ENCODE peak calls at places on chromosomes 3 and 15, in ten cellular contexts. One of them, this sample, is unnamed.

GRCh38 chr3:15272431-15273196 is 59.8 kb downstream of the SH3BP5 start:
- DNase-seq in testis: peak; percentile 13
- DNase-seq in sigmoid colon: peak; percentile 50
- DNase-seq in ovary: no peak
- DNase-seq in gastrocnemius medialis: no peak
- DNase-seq in IMR-90: no peak
- DNase-seq in breast epithelium: no peak
- DNase-seq in transverse colon: no peak
- DNase-seq in body of pancreas: no peak
- DNase-seq in tibial nerve: no peak
- DNase-seq in this sample: no peak

GRCh38 chr15:65927545-65927944 is 58.3 kb downstream of the RAB11A start:
- DNase-seq in testis: no peak
- DNase-seq in IMR-90: no peak
- DNase-seq in transverse colon: no peak
- DNase-seq in ovary: no peak
- DNase-seq in body of pancreas: no peak
- DNase-seq in breast epithelium: no peak
- DNase-seq in tibial nerve: no peak
- DNase-seq in gastrocnemius medialis: no peak
- DNase-seq in sigmoid colon: no peak
- DNase-seq in this sample: no peak

GRCh38 chr3:51940648-51941421 is 869 bp downstream of the RRP9 start:
- DNase-seq in ovary: no peak
- DNase-seq in sigmoid colon: peak; percentile 54
- DNase-seq in transverse colon: no peak
- DNase-seq in breast epithelium: no peak
- DNase-seq in body of pancreas: peak; percentile 10
- DNase-seq in tibial nerve: no peak
- DNase-seq in IMR-90: no peak
- DNase-seq in gastrocnemius medialis: no peak
- DNase-seq in testis: no peak
- DNase-seq in this sample: no peak

GRCh38 chr3:126394179-126394976 is at the start of gene CFAP100:
- DNase-seq in body of pancreas: peak; percentile 57
- DNase-seq in testis: peak; percentile 65
- DNase-seq in gastrocnemius medialis: no peak
- DNase-seq in sigmoid colon: peak; percentile 78
- DNase-seq in ovary: peak; percentile 74
- DNase-seq in tibial nerve: no peak
- DNase-seq in IMR-90: peak; percentile 15
- DNase-seq in transverse colon: peak; percentile 24
- DNase-seq in breast epithelium: no peak
- DNase-seq in this sample: no peak

GRCh38 chr15:22995786-22996185 is 15.6 kb upstream of the CYFIP1 start:
- DNase-seq in gastrocnemius medialis: no peak
- DNase-seq in ovary: no peak
- DNase-seq in testis: no peak
- DNase-seq in IMR-90: no peak
- DNase-seq in transverse colon: no peak
- DNase-seq in body of pancreas: no peak
- DNase-seq in tibial nerve: no peak
- DNase-seq in sigmoid colon: no peak
- DNase-seq in breast epithelium: no peak
- DNase-seq in this sample: no peak

GRCh38 chr3:159835126-159835525 is 153.5 kb upstream of the IL12A start:
- DNase-seq in breast epithelium: no peak
- DNase-seq in sigmoid colon: no peak
- DNase-seq in tibial nerve: no peak
- DNase-seq in transverse colon: no peak
- DNase-seq in body of pancreas: no peak
- DNase-seq in testis: no peak
- DNase-seq in IMR-90: no peak
- DNase-seq in gastrocnemius medialis: no peak
- DNase-seq in ovary: no peak
- DNase-seq in this sample: no peak

GRCh38 chr3:179071161-179071568 is 444 bp downstream of the ZMAT3 start:
- DNase-seq in ovary: no peak
- DNase-seq in breast epithelium: no peak
- DNase-seq in testis: peak; percentile 60
- DNase-seq in gastrocnemius medialis: peak; percentile 16
- DNase-seq in IMR-90: peak; percentile 67
- DNase-seq in transverse colon: peak; percentile 30
- DNase-seq in body of pancreas: no peak
- DNase-seq in tibial nerve: peak; percentile 14
- DNase-seq in sigmoid colon: peak; percentile 69
- DNase-seq in this sample: no peak

GRCh38 chr15:31081568-31082250 is 19.8 kb downstream of the TRPM1 start:
- DNase-seq in ovary: no peak
- DNase-seq in breast epithelium: no peak
- DNase-seq in body of pancreas: peak; percentile 60
- DNase-seq in gastrocnemius medialis: no peak
- DNase-seq in testis: no peak
- DNase-seq in tibial nerve: no peak
- DNase-seq in sigmoid colon: no peak
- DNase-seq in transverse colon: peak; percentile 26
- DNase-seq in IMR-90: no peak
- DNase-seq in this sample: no peak

GRCh38 chr3:172086071-172086470 is 46.7 kb downstream of the FNDC3B start:
- DNase-seq in tibial nerve: no peak
- DNase-seq in transverse colon: no peak
- DNase-seq in testis: no peak
- DNase-seq in IMR-90: no peak
- DNase-seq in gastrocnemius medialis: no peak
- DNase-seq in ovary: no peak
- DNase-seq in sigmoid colon: no peak
- DNase-seq in body of pancreas: no peak
- DNase-seq in breast epithelium: no peak
- DNase-seq in this sample: no peak

GRCh38 chr3:172087198-172087597 is 47.8 kb downstream of the FNDC3B start:
- DNase-seq in gastrocnemius medialis: no peak
- DNase-seq in breast epithelium: no peak
- DNase-seq in sigmoid colon: no peak
- DNase-seq in ovary: no peak
- DNase-seq in IMR-90: no peak
- DNase-seq in transverse colon: no peak
- DNase-seq in testis: no peak
- DNase-seq in tibial nerve: no peak
- DNase-seq in body of pancreas: no peak
- DNase-seq in this sample: no peak

GRCh38 chr3:172090035-172090434 is 50.7 kb downstream of the FNDC3B start:
- DNase-seq in ovary: no peak
- DNase-seq in testis: no peak
- DNase-seq in IMR-90: no peak
- DNase-seq in transverse colon: no peak
- DNase-seq in gastrocnemius medialis: no peak
- DNase-seq in tibial nerve: no peak
- DNase-seq in body of pancreas: no peak
- DNase-seq in sigmoid colon: no peak
- DNase-seq in breast epithelium: no peak
- DNase-seq in this sample: no peak

GRCh38 chr3:172089250-172089649 is 49.9 kb downstream of the FNDC3B start:
- DNase-seq in body of pancreas: no peak
- DNase-seq in tibial nerve: no peak
- DNase-seq in sigmoid colon: no peak
- DNase-seq in gastrocnemius medialis: no peak
- DNase-seq in transverse colon: no peak
- DNase-seq in testis: no peak
- DNase-seq in ovary: no peak
- DNase-seq in breast epithelium: no peak
- DNase-seq in IMR-90: no peak
- DNase-seq in this sample: no peak

GRCh38 chr3:172087827-172088580 is 48.6 kb downstream of the FNDC3B start:
- DNase-seq in breast epithelium: no peak
- DNase-seq in ovary: no peak
- DNase-seq in sigmoid colon: no peak
- DNase-seq in IMR-90: no peak
- DNase-seq in testis: no peak
- DNase-seq in transverse colon: no peak
- DNase-seq in body of pancreas: no peak
- DNase-seq in gastrocnemius medialis: no peak
- DNase-seq in tibial nerve: no peak
- DNase-seq in this sample: no peak
- H3K4me1 ChIP-seq in breast epithelium: no peaks in the 10 kb centered on the region
- H3K4me1 ChIP-seq in ovary: peaks cover 9% of the 10 kb centered on the region
- H3K4me1 ChIP-seq in sigmoid colon: no peaks in the 10 kb centered on the region
- H3K4me1 ChIP-seq in IMR-90: peaks cover 6% of the 10 kb centered on the region
- H3K4me1 ChIP-seq in testis: peaks cover 9% of the 10 kb centered on the region
- H3K4me1 ChIP-seq in transverse colon: peaks cover 35% of the 10 kb centered on the region
- H3K4me1 ChIP-seq in body of pancreas: peaks cover 42% of the 10 kb centered on the region
- H3K4me1 ChIP-seq in gastrocnemius medialis: peaks cover 45% of the 10 kb centered on the region
- H3K4me1 ChIP-seq in tibial nerve: no peaks in the 10 kb centered on the region
- H3K4me1 ChIP-seq in this sample: no peaks in the 10 kb centered on the region

DNA sequence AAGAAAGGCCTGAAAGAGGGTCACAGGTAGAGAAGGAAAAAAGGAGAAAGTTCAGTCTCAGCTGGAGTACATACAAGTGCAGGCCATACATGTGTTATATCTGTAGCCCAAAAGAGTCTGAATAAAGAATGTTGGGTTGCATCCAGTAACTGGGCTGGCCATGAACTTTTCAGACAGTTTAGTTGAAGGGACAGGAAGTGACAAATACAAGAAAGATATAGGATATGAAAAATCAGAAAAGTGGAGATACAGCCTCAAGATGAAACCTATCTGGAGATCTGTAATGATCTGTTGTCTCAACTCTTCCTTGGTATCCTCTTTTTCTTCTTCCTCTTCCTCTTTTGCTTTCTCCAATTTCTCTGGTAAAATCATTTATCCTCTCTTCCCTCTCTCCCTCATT is 671.7 kb downstream of the MECOM start:
- DNase-seq in tibial nerve: no peak
- DNase-seq in sigmoid colon: no peak
- DNase-seq in testis: no peak
- DNase-seq in transverse colon: no peak
- DNase-seq in breast epithelium: no peak
- DNase-seq in IMR-90: peak; percentile 15
- DNase-seq in ovary: no peak
- DNase-seq in gastrocnemius medialis: no peak
- DNase-seq in body of pancreas: no peak
- DNase-seq in this sample: no peak
- TF ChIP-seq POLR2A in tibial nerve: no peak
- TF ChIP-seq POLR2A in sigmoid colon: no peak
- TF ChIP-seq POLR2A in testis: no peak
- TF ChIP-seq POLR2A in transverse colon: no peak
- TF ChIP-seq POLR2A in breast epithelium: no peak
- TF ChIP-seq POLR2A in IMR-90: no peak
- TF ChIP-seq POLR2A in ovary: no peak
- TF ChIP-seq POLR2A in gastrocnemius medialis: no peak
- TF ChIP-seq POLR2A in body of pancreas: no peak
- TF ChIP-seq POLR2A in this sample: no peak

GRCh38 chr3:192515661-192516040 is 211.7 kb downstream of the FGF12 start:
- DNase-seq in gastrocnemius medialis: no peak
- DNase-seq in transverse colon: no peak
- DNase-seq in breast epithelium: no peak
- DNase-seq in ovary: no peak
- DNase-seq in tibial nerve: no peak
- DNase-seq in testis: no peak
- DNase-seq in body of pancreas: no peak
- DNase-seq in IMR-90: no peak
- DNase-seq in sigmoid colon: no peak
- DNase-seq in this sample: no peak

GRCh38 chr3:192514754-192515660 is 212.3 kb downstream of the FGF12 start:
- DNase-seq in tibial nerve: no peak
- DNase-seq in gastrocnemius medialis: no peak
- DNase-seq in testis: peak; percentile 69
- DNase-seq in ovary: no peak
- DNase-seq in body of pancreas: peak; percentile 87
- DNase-seq in IMR-90: no peak
- DNase-seq in breast epithelium: no peak
- DNase-seq in transverse colon: peak; percentile 9
- DNase-seq in sigmoid colon: no peak
- DNase-seq in this sample: no peak

GRCh38 chr3:192514081-192514753 is 213.1 kb downstream of the FGF12 start:
- DNase-seq in gastrocnemius medialis: no peak
- DNase-seq in sigmoid colon: no peak
- DNase-seq in body of pancreas: peak; percentile 24
- DNase-seq in testis: peak; percentile 46
- DNase-seq in ovary: no peak
- DNase-seq in tibial nerve: no peak
- DNase-seq in breast epithelium: no peak
- DNase-seq in transverse colon: no peak
- DNase-seq in IMR-90: no peak
- DNase-seq in this sample: no peak

GRCh38 chr3:192516850-192517249 is 210.5 kb downstream of the FGF12 start:
- DNase-seq in IMR-90: no peak
- DNase-seq in gastrocnemius medialis: no peak
- DNase-seq in testis: no peak
- DNase-seq in body of pancreas: no peak
- DNase-seq in transverse colon: no peak
- DNase-seq in breast epithelium: no peak
- DNase-seq in sigmoid colon: no peak
- DNase-seq in tibial nerve: no peak
- DNase-seq in ovary: no peak
- DNase-seq in this sample: no peak
- H3K27me3 ChIP-seq in IMR-90: no peaks in the 10 kb centered on the region
- H3K27me3 ChIP-seq in gastrocnemius medialis: peaks cover 11% of the 10 kb centered on the region
- H3K27me3 ChIP-seq in testis: no peaks in the 10 kb centered on the region
- H3K27me3 ChIP-seq in body of pancreas: no peaks in the 10 kb centered on the region
- H3K27me3 ChIP-seq in transverse colon: peaks cover 44% of the 10 kb centered on the region
- H3K27me3 ChIP-seq in breast epithelium: no peaks in the 10 kb centered on the region
- H3K27me3 ChIP-seq in sigmoid colon: peaks cover 6% of the 10 kb centered on the region
- H3K27me3 ChIP-seq in tibial nerve: no peaks in the 10 kb centered on the region
- H3K27me3 ChIP-seq in ovary: no peaks in the 10 kb centered on the region
- H3K27me3 ChIP-seq in this sample: no peaks in the 10 kb centered on the region

GRCh38 chr15:92074646-92075045 is 221.1 kb downstream of the SLCO3A1 start:
- DNase-seq in testis: no peak
- DNase-seq in breast epithelium: no peak
- DNase-seq in tibial nerve: peak; percentile 31
- DNase-seq in transverse colon: no peak
- DNase-seq in IMR-90: peak; percentile 44
- DNase-seq in sigmoid colon: no peak
- DNase-seq in ovary: no peak
- DNase-seq in body of pancreas: peak; percentile 49
- DNase-seq in gastrocnemius medialis: no peak
- DNase-seq in this sample: no peak

GRCh38 chr15:92075764-92076163 is 222.3 kb downstream of the SLCO3A1 start:
- DNase-seq in transverse colon: no peak
- DNase-seq in body of pancreas: no peak
- DNase-seq in sigmoid colon: no peak
- DNase-seq in ovary: no peak
- DNase-seq in testis: no peak
- DNase-seq in gastrocnemius medialis: no peak
- DNase-seq in IMR-90: no peak
- DNase-seq in tibial nerve: no peak
- DNase-seq in breast epithelium: no peak
- DNase-seq in this sample: no peak

GRCh38 chr15:92076536-92076935 is 223.0 kb downstream of the SLCO3A1 start:
- DNase-seq in breast epithelium: no peak
- DNase-seq in testis: no peak
- DNase-seq in sigmoid colon: no peak
- DNase-seq in IMR-90: no peak
- DNase-seq in tibial nerve: no peak
- DNase-seq in ovary: no peak
- DNase-seq in body of pancreas: no peak
- DNase-seq in transverse colon: no peak
- DNase-seq in gastrocnemius medialis: no peak
- DNase-seq in this sample: no peak

GRCh38 chr15:92073044-92073785 is 219.7 kb downstream of the SLCO3A1 start:
- DNase-seq in sigmoid colon: no peak
- DNase-seq in IMR-90: peak; percentile 41
- DNase-seq in breast epithelium: no peak
- DNase-seq in body of pancreas: no peak
- DNase-seq in transverse colon: no peak
- DNase-seq in ovary: no peak
- DNase-seq in tibial nerve: no peak
- DNase-seq in testis: no peak
- DNase-seq in gastrocnemius medialis: no peak
- DNase-seq in this sample: no peak

GRCh38 chr15:92074161-92074560 is 220.7 kb downstream of the SLCO3A1 start:
- DNase-seq in IMR-90: no peak
- DNase-seq in ovary: no peak
- DNase-seq in transverse colon: no peak
- DNase-seq in breast epithelium: no peak
- DNase-seq in body of pancreas: no peak
- DNase-seq in sigmoid colon: no peak
- DNase-seq in tibial nerve: no peak
- DNase-seq in testis: no peak
- DNase-seq in gastrocnemius medialis: no peak
- DNase-seq in this sample: no peak
- H3K4me1 ChIP-seq in IMR-90: peaks cover 2% of the 10 kb centered on the region
- H3K4me1 ChIP-seq in ovary: peaks cover 3% of the 10 kb centered on the region
- H3K4me1 ChIP-seq in transverse colon: peaks cover 5% of the 10 kb centered on the region
- H3K4me1 ChIP-seq in breast epithelium: no peaks in the 10 kb centered on the region
- H3K4me1 ChIP-seq in body of pancreas: peaks cover 5% of the 10 kb centered on the region
- H3K4me1 ChIP-seq in sigmoid colon: no peaks in the 10 kb centered on the region
- H3K4me1 ChIP-seq in tibial nerve: no peaks in the 10 kb centered on the region
- H3K4me1 ChIP-seq in testis: peaks cover 4% of the 10 kb centered on the region
- H3K4me1 ChIP-seq in gastrocnemius medialis: peaks cover 12% of the 10 kb centered on the region
- H3K4me1 ChIP-seq in this sample: no peaks in the 10 kb centered on the region

This sample was measured in uterus.